ENCODE peak calls at places on chromosomes 5 and 9, in six cellular contexts. D, J, V, A, E and K are unnamed samples.

GRCh38 chr9:32502459-32502858 is 23.5 kb downstream of the RIGI start:
- DNase-seq in A (peak), E (no peak), D (peak), J (no peak), V (peak), K (no peak)

GRCh38 chr5:129460121-129460950 is at the start of gene ADAMTS19:
- DNase-seq in A (peak), D (peak), E (no peak), J (no peak), V (peak), K (no peak)

GRCh38 chr5:173890195-173890951 is 2.2 kb downstream of the CPEB4 start:
- DNase-seq in V (peak), D (peak), E (no peak), J (no peak), A (peak), K (no peak)

GRCh38 chr9:116897181-116897580 is 210.1 kb downstream of the TRIM32 start:
- DNase-seq in D (no peak), J (no peak), A (no peak), E (no peak), V (no peak), K (no peak)

GRCh38 chr9:77014597-77015263 is 4.7 kb upstream of the FOXB2 start:
- DNase-seq in J (no peak), D (no peak), A (no peak), E (peak), V (no peak), K (no peak)

GRCh38 chr5:159819671-159820411 is 96.4 kb upstream of the ADRA1B start:
- DNase-seq in E (peak), J (no peak), V (peak), A (peak), D (peak), K (no peak)

GRCh38 chr9:70901013-70901412 is 220.4 kb downstream of the TRPM3 start:
- DNase-seq in V (no peak), D (no peak), E (no peak), J (no peak), A (peak), K (no peak)

GRCh38 chr5:119274024-119274766 is 81.6 kb upstream of the TNFAIP8 start:
- DNase-seq in A (no peak), V (no peak), J (peak), D (no peak), E (no peak), K (peak)

GRCh38 chr9:85469041-85469440 is 272.7 kb downstream of the AGTPBP1 start:
- DNase-seq in A (no peak), V (no peak), D (no peak), E (no peak), J (no peak), K (no peak)

GRCh38 chr9:129202613-129203555 is 24.8 kb upstream of the IER5L start:
- DNase-seq in A (peak), D (peak), V (peak), E (peak), J (peak), K (no peak)

GRCh38 chr9:35193762-35194161 is 32.0 kb downstream of the UNC13B start:
- DNase-seq in J (no peak), E (no peak), A (peak), V (no peak), D (no peak), K (no peak)

GRCh38 chr5:177171961-177172360 is 38.4 kb downstream of the NSD1 start:
- DNase-seq in V (no peak), J (no peak), D (no peak), A (no peak), E (no peak), K (no peak)

GRCh38 chr5:67305913-67306710 is 109.5 kb upstream of the CD180 start:
- DNase-seq in J (no peak), A (peak), E (no peak), V (peak), D (peak), K (no peak)

GRCh38 chr5:139738777-139739611 is 56.6 kb upstream of the PSD2 start:
- DNase-seq in V (no peak), D (no peak), E (no peak), J (no peak), A (no peak), K (no peak)

GRCh38 chr9:72424131-72424530 is 59.1 kb upstream of the ZFAND5 start:
- DNase-seq in D (no peak), E (no peak), A (no peak), J (no peak), V (no peak), K (no peak)

GRCh38 chr5:41808294-41808693 is 61.9 kb downstream of the OXCT1 start:
- DNase-seq in D (no peak), A (no peak), E (no peak), V (peak), J (no peak), K (no peak)

GRCh38 chr5:161094411-161094810 is 242.4 kb upstream of the ATP10B start:
- DNase-seq in E (no peak), D (peak), A (peak), V (no peak), J (no peak), K (no peak)

GRCh38 chr5:139105621-139106071 is 92.5 kb downstream of the SIL1 start:
- DNase-seq in D (no peak), A (no peak), J (no peak), E (no peak), V (no peak), K (no peak)

GRCh38 chr5:111447822-111448221 is 64.5 kb downstream of the STARD4 start:
- DNase-seq in D (no peak), E (no peak), V (no peak), A (no peak), J (no peak), K (no peak)

GRCh38 chr5:157383151-157383810 is 76.7 kb upstream of the NIPAL4 start:
- DNase-seq in A (no peak), J (no peak), D (no peak), E (no peak), V (no peak), K (no peak)

GRCh38 chr5:154157483-154158378 is 32.8 kb upstream of the GALNT10 start:
- DNase-seq in J (peak), D (no peak), V (peak), A (no peak), E (no peak), K (peak)

GRCh38 chr5:91339053-91339710 is 43.9 kb downstream of the ARRDC3 start:
- DNase-seq in A (peak), V (peak), J (no peak), E (no peak), D (peak), K (no peak)

GRCh38 chr9:105296889-105297288 is 52.4 kb downstream of the SLC44A1 start:
- DNase-seq in D (peak), A (peak), E (no peak), V (peak), J (no peak), K (no peak)

GRCh38 chr9:69223605-69224004 is 49.5 kb downstream of the TJP2 start:
- DNase-seq in V (peak), D (peak), E (no peak), J (no peak), A (peak), K (no peak)

GRCh38 chr5:12615141-12615820 is 711.0 kb upstream of the CTNND2 start:
- DNase-seq in V (no peak), J (no peak), E (no peak), A (no peak), D (peak), K (no peak)

GRCh38 chr5:90529939-90530677 is 724 bp upstream of the LYSMD3 start:
- DNase-seq in V (peak), E (peak), D (peak), A (peak), J (peak), K (peak)

GRCh38 chr9:137454506-137455360 is 4.4 kb downstream of the NSMF start:
- DNase-seq in A (peak), D (no peak), E (no peak), J (no peak), V (no peak), K (no peak)
- H3K4me3 ChIP-seq in A (peak), D (no peak), E (peak), J (peak), V (no peak), K (no peak)

DNA sequence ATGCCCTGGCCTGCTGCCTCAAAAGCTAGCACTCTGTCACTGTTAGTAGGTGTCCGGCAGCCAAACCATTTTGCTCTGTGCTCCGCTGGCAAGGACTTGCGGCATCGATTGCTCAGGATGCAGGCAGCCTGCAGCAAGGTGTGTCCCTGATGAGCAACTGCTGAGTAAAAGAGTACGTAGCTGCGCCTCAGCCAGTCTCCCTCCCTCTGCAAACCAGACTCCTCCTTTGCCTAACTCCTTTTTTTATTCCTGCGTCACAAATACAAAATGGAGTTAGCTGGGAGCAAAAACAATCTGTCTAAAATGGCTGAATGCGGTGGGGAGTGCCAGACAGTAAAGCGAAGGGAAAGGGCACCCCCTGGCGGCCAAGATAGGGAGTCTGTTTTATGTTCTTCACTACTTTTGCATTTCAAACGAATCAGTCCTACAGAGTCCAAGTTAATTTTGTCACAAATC is 61.1 kb downstream of the DIAPH1 start:
- DNase-seq in V (peak), E (peak), J (peak), A (peak), D (peak), K (peak)
- TF ChIP-seq CTCF in V (peak), E (peak), J (peak), A (peak), D (peak), K (peak)

GRCh38 chr5:132428811-132429440 is 59.4 kb downstream of the SLC22A5 start:
- DNase-seq in D (peak), E (peak), J (no peak), V (peak), A (peak), K (no peak)

GRCh38 chr5:132426525-132427138 is 57.1 kb downstream of the SLC22A5 start:
- DNase-seq in J (no peak), A (peak), V (peak), E (peak), D (peak), K (no peak)

GRCh38 chr5:132429451-132430440 is 60.2 kb downstream of the SLC22A5 start:
- DNase-seq in J (no peak), E (no peak), A (no peak), D (no peak), V (no peak), K (no peak)

GRCh38 chr5:132427285-132428146 is 58.0 kb downstream of the SLC22A5 start:
- DNase-seq in V (no peak), J (no peak), E (peak), A (no peak), D (no peak), K (no peak)

DNA sequence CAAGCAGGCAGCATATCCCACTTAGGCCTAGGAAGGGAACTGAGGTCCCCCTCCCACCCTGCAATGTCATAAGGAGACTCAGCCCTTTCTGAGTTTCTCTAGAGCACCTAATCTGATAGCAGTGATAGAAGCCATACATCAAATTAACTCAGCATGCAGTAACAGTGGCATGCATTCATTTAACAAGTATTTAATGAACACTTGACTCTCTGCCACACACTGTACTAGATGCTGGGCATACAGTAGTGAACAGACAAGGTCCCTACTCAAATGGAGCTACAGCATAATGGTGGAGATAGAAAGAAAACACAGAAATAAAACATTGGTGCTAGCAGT is 58.6 kb downstream of the SLC22A5 start:
- DNase-seq in D (no peak), A (no peak), E (no peak), J (no peak), V (no peak), K (no peak)
- H3K4me3 ChIP-seq in D (no peak), A (no peak), E (no peak), J (no peak), V (no peak), K (no peak)

DNA sequence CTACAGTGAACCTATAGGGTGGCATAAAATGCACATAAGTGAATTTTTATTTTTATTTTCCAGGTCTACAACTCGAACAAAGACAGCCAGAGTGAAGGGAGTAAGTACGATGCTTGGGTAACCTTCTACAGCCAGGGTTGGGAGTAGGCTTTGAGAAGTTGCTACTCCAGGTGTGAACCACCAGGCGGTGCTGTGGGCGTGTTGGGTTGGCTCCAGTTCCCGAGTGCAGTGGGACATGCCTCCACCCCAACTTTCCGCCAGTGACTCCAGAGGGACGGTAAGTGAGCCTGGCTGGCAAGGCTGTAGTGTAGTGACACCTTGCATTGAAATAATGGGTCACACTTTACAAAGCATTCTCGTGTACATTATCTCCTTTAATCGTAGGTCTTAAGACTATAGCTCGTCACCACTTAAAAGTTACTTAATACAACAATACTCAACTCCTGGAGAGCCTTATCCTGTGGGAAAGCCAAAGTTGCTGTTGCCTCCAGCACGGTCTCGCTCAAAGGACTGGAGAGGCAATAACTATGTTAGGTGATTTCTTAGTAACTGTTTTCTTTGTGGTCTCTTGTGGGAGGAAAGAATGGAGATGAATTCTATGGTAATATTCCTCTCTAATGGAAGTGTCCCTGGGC is 244.0 kb downstream of the ARHGAP26 start:
- DNase-seq in D (no peak), A (peak), J (no peak), V (peak), E (no peak), K (no peak)
- TF ChIP-seq CTCF in D (peak), A (peak), J (peak), V (peak), E (peak), K (peak)

GRCh38 chr9:111527347-111527746 is 2.4 kb downstream of the ZNF483 start:
- DNase-seq in D (no peak), E (no peak), J (no peak), V (no peak), A (no peak), K (no peak)
- H3K4me3 ChIP-seq in D (no peak), E (no peak), J (no peak), V (no peak), A (no peak), K (no peak)

DNA sequence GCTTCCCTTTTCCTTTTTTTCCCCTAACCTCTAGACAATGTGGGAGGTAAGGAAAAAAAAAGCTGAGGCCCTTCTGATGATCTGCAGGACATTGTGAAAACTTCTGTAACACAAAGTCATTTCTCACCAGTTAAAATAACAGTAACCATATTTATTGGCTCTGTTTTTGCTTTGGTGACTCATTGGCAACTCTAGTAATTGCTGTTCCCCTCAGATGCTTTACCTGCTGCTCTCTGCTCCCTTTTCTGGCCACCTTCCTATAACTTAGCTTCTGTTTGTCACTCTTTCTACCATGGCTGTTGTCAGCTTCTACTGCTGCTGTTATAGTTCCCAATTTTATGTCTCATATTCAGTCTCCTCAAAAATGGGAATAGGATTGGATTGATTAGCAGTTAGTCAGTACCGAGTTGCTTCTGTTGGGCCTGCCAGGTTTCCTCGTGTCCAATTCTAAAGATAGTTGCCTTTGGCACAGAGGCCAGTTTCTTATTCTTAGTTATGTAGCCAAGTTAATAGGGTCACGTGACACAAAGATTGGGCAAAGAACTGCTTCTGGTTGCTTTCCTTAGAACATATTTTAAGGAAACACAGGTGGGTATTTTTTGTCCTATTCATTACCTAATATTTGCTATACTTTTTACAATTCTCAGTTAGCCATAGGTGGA is 16.8 kb downstream of the SCAMP1 start:
- DNase-seq in A (peak), E (no peak), J (no peak), V (peak), D (peak), K (peak)
- TF ChIP-seq CTCF in A (no peak), E (no peak), J (no peak), V (no peak), D (no peak), K (no peak)